ENCODE peak calls at places on chromosomes 16 and 17, in eight cellular contexts. W is transverse colon, Y is AG09319, N is neural crest cell, R is GM13976, O is cardiac muscle cell, I is RWPE1, L is Peyer's patch. V is an unnamed sample.

GRCh38 chr16:16828913-16829398 is 450.0 kb downstream of the NPIPA7 start:
- DNase-seq in I (no peak), O (no peak), Y (no peak), L (no peak), N (no peak), R (no peak), W (no peak), V (no peak)

GRCh38 chr16:17416461-17417221 is 54.1 kb downstream of the XYLT1 start:
- DNase-seq in W (peak; percentile 60), Y (no peak), O (peak; percentile 40), N (peak; percentile 6), L (no peak), R (peak; percentile 88), I (no peak), V (no peak)

GRCh38 chr16:51500306-51500705 is 349.2 kb upstream of the SALL1 start:
- DNase-seq in O (no peak), N (no peak), Y (no peak), I (peak; percentile 16), L (no peak), W (no peak), R (no peak), V (no peak)

GRCh38 chr17:17911003-17911613 is 61.1 kb downstream of the TOM1L2 start:
- DNase-seq in W (no peak), I (no peak), Y (no peak), L (no peak), O (no peak), N (peak; percentile 24), R (no peak), V (no peak)

GRCh38 chr17:3794890-3795757 is 5.9 kb downstream of the ITGAE start:
- DNase-seq in R (no peak), O (no peak), W (no peak), L (peak; percentile 55), I (no peak), N (no peak), Y (no peak), V (no peak)

GRCh38 chr17:43891851-43892671 is 15.3 kb downstream of the MPP2 start:
- DNase-seq in L (no peak), O (no peak), I (no peak), R (no peak), W (no peak), Y (peak; percentile 38), N (no peak), V (no peak)

GRCh38 chr17:45246861-45247428 is 14.9 kb downstream of the SPATA32 start:
- DNase-seq in L (peak; percentile 59), W (no peak), N (peak; percentile 65), Y (no peak), R (no peak), O (no peak), I (no peak), V (peak; percentile 57)

GRCh38 chr17:31248986-31249385 is 48.1 kb downstream of the OMG start:
- DNase-seq in Y (no peak), R (no peak), N (no peak), I (peak; percentile 28), L (no peak), W (no peak), O (peak; percentile 55), V (no peak)

GRCh38 chr16:66382171-66382965 is 15.9 kb downstream of the CDH5 start:
- DNase-seq in Y (no peak), I (peak; percentile 86), L (no peak), O (peak; percentile 63), N (no peak), W (no peak), R (no peak), V (peak; percentile 49)

GRCh38 chr16:53707671-53708070 is 3.7 kb downstream of the FTO start:
- DNase-seq in I (no peak), R (no peak), O (peak; percentile 29), Y (no peak), L (no peak), N (no peak), W (no peak), V (no peak)

GRCh38 chr17:45096141-45096540 is 35.0 kb downstream of the NMT1 start:
- DNase-seq in R (no peak), I (no peak), O (peak; percentile 44), N (no peak), W (no peak), L (no peak), Y (no peak), V (no peak)

GRCh38 chr16:88770459-88771293 is 14.3 kb downstream of the PIEZO1 start:
- DNase-seq in N (no peak), I (peak; percentile 83), Y (no peak), L (peak; percentile 88), R (no peak), O (peak; percentile 78), W (peak; percentile 75), V (no peak)

GRCh38 chr16:84885024-84885910 is 65.5 kb downstream of the CRISPLD2 start:
- DNase-seq in N (peak; percentile 51), O (peak; percentile 55), I (no peak), Y (no peak), W (no peak), R (no peak), L (no peak), V (no peak)

GRCh38 chr16:77993586-77993985 is 28.8 kb upstream of the CLEC3A start:
- DNase-seq in O (no peak), R (no peak), L (no peak), W (no peak), Y (no peak), I (no peak), N (no peak), V (no peak)

GRCh38 chr16:74721716-74722115 is 21.1 kb upstream of the MLKL start:
- DNase-seq in O (no peak), Y (no peak), L (peak; percentile 42), I (no peak), W (no peak), R (no peak), N (no peak), V (no peak)

GRCh38 chr16:47888734-47889133 is 267.1 kb downstream of the ABCC12 start:
- DNase-seq in W (no peak), L (no peak), N (no peak), Y (no peak), O (no peak), I (no peak), R (no peak), V (no peak)

GRCh38 chr17:47733047-47733413 is at the start of gene TBX21:
- DNase-seq in R (peak; percentile 92), N (peak; percentile 77), Y (no peak), O (peak; percentile 27), L (peak; percentile 74), I (peak; percentile 24), W (peak; percentile 87), V (peak; percentile 61)

GRCh38 chr17:28405632-28406477 is at the start of gene SLC46A1:
- DNase-seq in Y (no peak), O (peak; percentile 37), L (peak; percentile 62), W (peak; percentile 73), N (peak; percentile 48), I (peak; percentile 39), R (peak; percentile 90), V (peak; percentile 49)

GRCh38 chr17:74128456-74128855 is 75.0 kb upstream of the RPL38 start:
- DNase-seq in Y (no peak), N (no peak), I (no peak), W (no peak), O (no peak), L (no peak), R (no peak), V (no peak)

GRCh38 chr16:75011634-75012307 is 12.9 kb downstream of the ZNRF1 start:
- DNase-seq in L (no peak), R (peak; percentile 63), Y (peak; percentile 49), O (peak; percentile 86), W (no peak), N (no peak), I (peak; percentile 91), V (no peak)

GRCh38 chr16:25747160-25747758 is 55.5 kb downstream of the HS3ST4 start:
- DNase-seq in N (peak; percentile 52), I (no peak), Y (no peak), L (no peak), R (no peak), O (no peak), W (no peak), V (peak; percentile 50)

GRCh38 chr16:28280881-28281836 is 11.2 kb upstream of the SBK1 start:
- DNase-seq in O (no peak), I (no peak), N (no peak), R (no peak), Y (no peak), L (no peak), W (no peak), V (no peak)
- TF ChIP-seq CTCF in O (no peak), I (no peak), N (no peak), R (no peak), Y (no peak), L (no peak), W (no peak), V (no peak)

GRCh38 chr17:42744806-42745617 is at the start of gene EZH1:
- DNase-seq in Y (peak; percentile 76), R (peak; percentile 100), N (peak; percentile 91), O (peak; percentile 94), W (peak; percentile 93), I (peak; percentile 100), L (peak; percentile 93), V (peak; percentile 97)
- TF ChIP-seq CTCF in Y (no peak), R (no peak), N (no peak), O (no peak), W (peak; percentile 53), I (no peak), L (peak; percentile 31), V (no peak)

GRCh38 chr17:57903961-57904360 is 51.3 kb downstream of the CUEDC1 start:
- DNase-seq in N (no peak), W (no peak), R (no peak), Y (no peak), O (no peak), I (no peak), L (no peak), V (no peak)

GRCh38 chr17:57909548-57909947 is 45.7 kb downstream of the CUEDC1 start:
- DNase-seq in I (no peak), Y (no peak), W (no peak), L (no peak), N (no peak), R (no peak), O (no peak), V (no peak)

GRCh38 chr17:57905875-57906455 is 49.2 kb downstream of the CUEDC1 start:
- DNase-seq in N (no peak), W (no peak), L (no peak), O (no peak), R (no peak), Y (no peak), I (no peak), V (no peak)

GRCh38 chr17:57908278-57908677 is 46.9 kb downstream of the CUEDC1 start:
- DNase-seq in R (no peak), N (no peak), O (no peak), Y (no peak), I (no peak), W (no peak), L (no peak), V (no peak)

DNA sequence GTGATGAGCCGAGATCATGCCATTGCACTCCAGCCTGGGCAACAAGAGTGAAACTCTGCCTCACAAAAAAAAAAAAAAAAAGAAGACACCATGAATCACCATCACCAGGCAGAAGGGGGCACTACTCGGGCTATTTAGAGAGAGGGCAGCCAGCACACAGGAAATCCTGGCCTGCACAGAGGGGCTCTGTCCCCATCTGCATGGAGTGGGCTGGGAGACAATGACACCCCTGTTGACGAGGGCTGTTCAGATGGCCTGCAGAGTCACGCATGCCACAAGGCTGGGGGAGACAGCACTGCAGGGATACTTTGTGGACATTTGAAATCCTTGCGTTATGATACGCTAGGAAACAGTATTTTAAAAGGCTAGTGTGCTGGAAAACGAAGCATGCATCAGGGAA is 48.3 kb downstream of the CUEDC1 start:
- DNase-seq in Y (no peak), L (no peak), N (peak; percentile 57), I (no peak), W (no peak), R (no peak), O (no peak), V (no peak)
- TF ChIP-seq CTCF in Y (no peak), L (no peak), N (no peak), I (no peak), W (peak; percentile 15), R (no peak), O (peak; percentile 12), V (peak; percentile 27)

GRCh38 chr17:82876602-82877391 is 37.0 kb upstream of the ZNF750 start:
- DNase-seq in Y (peak; percentile 53), I (peak; percentile 80), R (no peak), L (no peak), O (peak; percentile 81), W (peak; percentile 78), N (peak; percentile 45), V (peak; percentile 52)
- TF ChIP-seq CTCF in Y (peak; percentile 76), I (peak; percentile 43), R (no peak), L (peak; percentile 43), O (peak; percentile 63), W (peak; percentile 62), N (peak; percentile 62), V (no peak)